ENCODE peak calls at places on chromosomes 2 and 18, in eight cellular contexts. P, G, O, F, K, M, J and N are unnamed samples.

GRCh38 chr2:122136071-122136470 is 380.6 kb downstream of the TSN start:
- DNase-seq in P (no peak), G (no peak), O (no peak), F (no peak), K (peak; percentile 59), M (no peak), J (no peak), N (no peak)

GRCh38 chr2:240932724-240933047 is 26.6 kb downstream of the CROCC2 start:
- DNase-seq in P (no peak), G (no peak), O (no peak), F (no peak), K (no peak), M (no peak), J (no peak), N (no peak)

GRCh38 chr2:45014016-45014702 is 4.9 kb upstream of the SIX2 start:
- DNase-seq in P (peak; percentile 80), G (peak; percentile 42), O (peak; percentile 83), F (no peak), K (peak; percentile 69), M (peak; percentile 61), J (peak; percentile 81), N (no peak)

GRCh38 chr2:57884281-57884680 is 162.3 kb upstream of the VRK2 start:
- DNase-seq in P (no peak), G (no peak), O (no peak), F (no peak), K (no peak), M (no peak), J (no peak), N (no peak)

GRCh38 chr2:44233450-44234128 is 41.7 kb upstream of the SLC3A1 start:
- DNase-seq in P (no peak), G (no peak), O (no peak), F (no peak), K (peak; percentile 72), M (no peak), J (no peak), N (no peak)

GRCh38 chr2:174752403-174753037 is 11.8 kb downstream of the CHRNA1 start:
- DNase-seq in P (no peak), G (no peak), O (no peak), F (no peak), K (no peak), M (no peak), J (no peak), N (no peak)

GRCh38 chr2:180456811-180457210 is 449.7 kb upstream of the CWC22 start:
- DNase-seq in P (no peak), G (no peak), O (no peak), F (no peak), K (no peak), M (no peak), J (no peak), N (no peak)

GRCh38 chr2:182048088-182048487 is 62.4 kb downstream of the PPP1R1C start:
- DNase-seq in P (no peak), G (no peak), O (no peak), F (no peak), K (no peak), M (no peak), J (no peak), N (no peak)

GRCh38 chr2:224576098-224576715 is 9.0 kb downstream of the CUL3 start:
- DNase-seq in P (no peak), G (no peak), O (no peak), F (no peak), K (no peak), M (no peak), J (no peak), N (no peak)

GRCh38 chr18:39166776-39167175 is 1601.2 kb upstream of the CELF4 start:
- DNase-seq in P (no peak), G (no peak), O (no peak), F (no peak), K (no peak), M (no peak), J (no peak), N (no peak)

GRCh38 chr2:231371430-231372054 is 24.0 kb upstream of the B3GNT7 start:
- DNase-seq in P (no peak), G (no peak), O (no peak), F (no peak), K (no peak), M (no peak), J (no peak), N (peak; percentile 92)

GRCh38 chr2:7691961-7692656 is 774.9 kb downstream of the RNF144A start:
- DNase-seq in P (no peak), G (no peak), O (no peak), F (no peak), K (no peak), M (no peak), J (no peak), N (no peak)

GRCh38 chr2:71695235-71696120 is 242.1 kb downstream of the DYSF start:
- DNase-seq in P (no peak), G (no peak), O (peak; percentile 21), F (no peak), K (no peak), M (no peak), J (peak; percentile 35), N (peak; percentile 83)

GRCh38 chr2:161414385-161415040 is 1.6 kb upstream of the TBR1 start:
- DNase-seq in P (peak; percentile 60), G (no peak), O (peak; percentile 78), F (no peak), K (no peak), M (peak; percentile 55), J (peak; percentile 69), N (no peak)

GRCh38 chr2:153408708-153409107 is 69.9 kb downstream of the RPRM start:
- DNase-seq in P (no peak), G (no peak), O (no peak), F (no peak), K (no peak), M (no peak), J (no peak), N (no peak)

GRCh38 chr2:170822885-170823799 is 6.5 kb downstream of the GAD1 start:
- DNase-seq in P (no peak), G (no peak), O (peak; percentile 75), F (no peak), K (no peak), M (peak; percentile 29), J (no peak), N (no peak)

GRCh38 chr2:25305197-25305596 is 36.5 kb downstream of the DNMT3A start:
- DNase-seq in P (no peak), G (no peak), O (no peak), F (no peak), K (no peak), M (no peak), J (no peak), N (no peak)

DNA sequence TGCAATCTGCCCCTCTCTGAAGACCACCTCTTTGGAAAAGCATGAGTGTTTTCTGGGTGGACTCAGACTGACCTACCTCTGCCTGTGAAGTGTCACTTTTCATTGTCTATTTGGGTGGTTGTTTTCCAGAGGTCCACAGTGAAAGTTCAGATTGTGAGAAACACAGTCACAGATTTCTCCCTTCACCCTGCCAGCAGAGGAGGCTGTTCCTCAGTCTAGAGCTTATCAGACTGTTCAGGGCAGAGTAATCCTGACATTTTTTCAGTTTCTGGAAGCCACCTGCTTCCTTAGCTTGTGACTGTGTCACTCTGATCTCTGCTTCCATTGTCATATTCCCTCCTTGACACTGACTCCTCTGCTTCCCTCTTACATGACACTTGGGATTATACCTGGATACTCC is 55.4 kb upstream of the RMP24 start:
- DNase-seq in P (no peak), G (no peak), O (no peak), F (no peak), K (no peak), M (no peak), J (no peak), N (no peak)
- TF ChIP-seq CTCF in P (no peak), G (no peak), O (no peak), F (peak; percentile 10), K (no peak), M (no peak), J (no peak), N (no peak)

GRCh38 chr18:70158992-70159717 is 46.3 kb downstream of the RTTN start:
- DNase-seq in P (no peak), G (no peak), O (no peak), F (no peak), K (no peak), M (no peak), J (no peak), N (no peak)
- TF ChIP-seq CTCF in P (no peak), G (no peak), O (no peak), F (no peak), K (no peak), M (no peak), J (no peak), N (no peak)

DNA sequence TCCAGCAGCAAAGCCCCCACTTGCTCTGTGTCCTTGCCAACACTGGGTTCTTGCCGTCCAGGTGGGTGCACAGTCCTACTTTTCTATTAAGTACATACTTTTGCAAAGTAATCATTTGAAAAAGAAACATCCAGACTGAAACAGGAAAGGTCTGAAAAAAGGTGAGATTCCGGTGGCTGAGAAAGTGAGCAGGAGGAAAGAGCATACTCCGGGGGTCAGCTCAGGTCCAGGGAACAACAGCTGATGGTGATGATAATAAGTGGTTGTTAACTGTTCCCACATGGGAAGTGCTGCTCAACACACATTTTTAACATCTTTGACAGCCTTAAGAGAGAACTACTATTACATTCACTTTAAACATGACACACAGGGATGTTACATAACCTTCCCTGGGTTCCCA is 86.1 kb upstream of the UXS1 start:
- DNase-seq in P (no peak), G (no peak), O (no peak), F (no peak), K (no peak), M (no peak), J (no peak), N (no peak)
- TF ChIP-seq CTCF in P (no peak), G (no peak), O (no peak), F (no peak), K (no peak), M (no peak), J (no peak), N (no peak)

GRCh38 chr2:163646659-163647058 is 89.1 kb downstream of the FIGN start:
- DNase-seq in P (no peak), G (no peak), O (no peak), F (no peak), K (no peak), M (no peak), J (no peak), N (no peak)

GRCh38 chr2:163641986-163642385 is 93.8 kb downstream of the FIGN start:
- DNase-seq in P (no peak), G (no peak), O (no peak), F (no peak), K (peak; percentile 38), M (no peak), J (no peak), N (no peak)

GRCh38 chr2:163640542-163641195 is 95.1 kb downstream of the FIGN start:
- DNase-seq in P (no peak), G (no peak), O (no peak), F (no peak), K (no peak), M (no peak), J (no peak), N (no peak)

GRCh38 chr2:163647300-163647699 is 88.5 kb downstream of the FIGN start:
- DNase-seq in P (no peak), G (no peak), O (no peak), F (no peak), K (no peak), M (no peak), J (no peak), N (no peak)

DNA sequence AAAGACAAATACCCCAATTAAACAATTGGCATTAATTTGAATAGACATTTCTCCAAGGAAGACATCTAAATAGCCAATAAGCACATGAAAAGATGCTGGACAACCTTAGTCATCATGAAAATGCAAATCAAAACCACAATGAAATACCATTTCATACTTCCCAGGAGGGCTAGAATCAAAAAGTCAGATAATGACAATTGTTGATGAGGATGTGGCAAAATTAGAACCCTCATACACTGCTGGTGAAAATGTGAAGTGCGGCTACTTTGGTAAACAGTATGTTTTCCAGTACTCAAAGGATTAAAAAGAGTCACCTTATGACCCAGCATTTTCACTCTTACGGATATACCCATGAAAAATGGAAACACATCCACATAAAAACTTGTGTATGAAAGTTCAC is 91.6 kb downstream of the FIGN start:
- DNase-seq in P (no peak), G (no peak), O (no peak), F (no peak), K (no peak), M (no peak), J (no peak), N (no peak)
- TF ChIP-seq CTCF in P (no peak), G (no peak), O (no peak), F (no peak), K (no peak), M (no peak), J (no peak), N (no peak)